ENCODE peak calls at places on chromosomes 4 and X, in ten cellular contexts. One of them, this sample, is unnamed.

GRCh38 chrX:125681058-125681457 is 361.4 kb downstream of the TEX13C start:
- DNase-seq in type B pancreatic cell: no peak
- DNase-seq in right lobe of liver: no peak
- DNase-seq in A549: no peak
- DNase-seq in PC-9: no peak
- DNase-seq in psoas muscle: no peak
- DNase-seq in breast epithelium: no peak
- DNase-seq in fibroblast of pulmonary artery: no peak
- DNase-seq in cardiac fibroblast: no peak
- DNase-seq in heart right ventricle: no peak
- DNase-seq in this sample: no peak

GRCh38 chr4:78553526-78554060 is 2.0 kb downstream of the ANXA3 start:
- DNase-seq in A549: no peak
- DNase-seq in fibroblast of pulmonary artery: peak
- DNase-seq in type B pancreatic cell: no peak
- DNase-seq in cardiac fibroblast: peak
- DNase-seq in psoas muscle: no peak
- DNase-seq in right lobe of liver: no peak
- DNase-seq in PC-9: no peak
- DNase-seq in breast epithelium: no peak
- DNase-seq in heart right ventricle: no peak
- DNase-seq in this sample: no peak

GRCh38 chr4:84917087-84917821 is 49.2 kb downstream of the WDFY3 start:
- DNase-seq in cardiac fibroblast: no peak
- DNase-seq in heart right ventricle: no peak
- DNase-seq in PC-9: no peak
- DNase-seq in breast epithelium: no peak
- DNase-seq in type B pancreatic cell: no peak
- DNase-seq in A549: no peak
- DNase-seq in fibroblast of pulmonary artery: no peak
- DNase-seq in right lobe of liver: no peak
- DNase-seq in psoas muscle: no peak
- DNase-seq in this sample: no peak

GRCh38 chrX:118548831-118549230 is 53.2 kb downstream of the DOCK11 start:
- DNase-seq in PC-9: no peak
- DNase-seq in right lobe of liver: no peak
- DNase-seq in heart right ventricle: no peak
- DNase-seq in psoas muscle: no peak
- DNase-seq in type B pancreatic cell: no peak
- DNase-seq in A549: no peak
- DNase-seq in fibroblast of pulmonary artery: no peak
- DNase-seq in breast epithelium: no peak
- DNase-seq in cardiac fibroblast: no peak
- DNase-seq in this sample: no peak

GRCh38 chr4:84503495-84504437 is 4.7 kb upstream of the NKX6-1 start:
- DNase-seq in type B pancreatic cell: no peak
- DNase-seq in breast epithelium: no peak
- DNase-seq in A549: peak
- DNase-seq in heart right ventricle: no peak
- DNase-seq in cardiac fibroblast: peak
- DNase-seq in fibroblast of pulmonary artery: peak
- DNase-seq in psoas muscle: no peak
- DNase-seq in right lobe of liver: no peak
- DNase-seq in PC-9: peak
- DNase-seq in this sample: no peak

GRCh38 chrX:23311731-23312130 is 22.9 kb upstream of the PTCHD1 start:
- DNase-seq in type B pancreatic cell: no peak
- DNase-seq in fibroblast of pulmonary artery: no peak
- DNase-seq in A549: no peak
- DNase-seq in breast epithelium: no peak
- DNase-seq in psoas muscle: no peak
- DNase-seq in PC-9: no peak
- DNase-seq in right lobe of liver: no peak
- DNase-seq in heart right ventricle: no peak
- DNase-seq in cardiac fibroblast: no peak
- DNase-seq in this sample: no peak

GRCh38 chr4:119151161-119151560 is 15.5 kb downstream of the MYOZ2 start:
- DNase-seq in right lobe of liver: no peak
- DNase-seq in cardiac fibroblast: peak
- DNase-seq in type B pancreatic cell: no peak
- DNase-seq in heart right ventricle: no peak
- DNase-seq in breast epithelium: no peak
- DNase-seq in psoas muscle: no peak
- DNase-seq in A549: no peak
- DNase-seq in PC-9: no peak
- DNase-seq in fibroblast of pulmonary artery: peak
- DNase-seq in this sample: no peak

GRCh38 chr4:75235359-75235951 is 278.7 kb downstream of the RCHY1 start:
- DNase-seq in psoas muscle: no peak
- DNase-seq in PC-9: no peak
- DNase-seq in type B pancreatic cell: no peak
- DNase-seq in right lobe of liver: no peak
- DNase-seq in A549: no peak
- DNase-seq in fibroblast of pulmonary artery: no peak
- DNase-seq in cardiac fibroblast: no peak
- DNase-seq in breast epithelium: no peak
- DNase-seq in heart right ventricle: no peak
- DNase-seq in this sample: no peak

GRCh38 chr4:14701896-14702295 is 300.4 kb upstream of the CPEB2 start:
- DNase-seq in heart right ventricle: no peak
- DNase-seq in PC-9: no peak
- DNase-seq in psoas muscle: no peak
- DNase-seq in cardiac fibroblast: peak
- DNase-seq in fibroblast of pulmonary artery: no peak
- DNase-seq in A549: no peak
- DNase-seq in type B pancreatic cell: no peak
- DNase-seq in breast epithelium: no peak
- DNase-seq in right lobe of liver: no peak
- DNase-seq in this sample: no peak

GRCh38 chr4:152678841-152679240 is 956 bp downstream of the TMEM154 start:
- DNase-seq in cardiac fibroblast: no peak
- DNase-seq in heart right ventricle: no peak
- DNase-seq in right lobe of liver: no peak
- DNase-seq in PC-9: no peak
- DNase-seq in fibroblast of pulmonary artery: no peak
- DNase-seq in breast epithelium: no peak
- DNase-seq in type B pancreatic cell: no peak
- DNase-seq in psoas muscle: no peak
- DNase-seq in A549: no peak
- DNase-seq in this sample: no peak

GRCh38 chr4:52028970-52029369 is 8.8 kb upstream of the LRRC66 start:
- DNase-seq in A549: no peak
- DNase-seq in PC-9: no peak
- DNase-seq in psoas muscle: no peak
- DNase-seq in fibroblast of pulmonary artery: peak
- DNase-seq in breast epithelium: no peak
- DNase-seq in cardiac fibroblast: peak
- DNase-seq in type B pancreatic cell: no peak
- DNase-seq in heart right ventricle: no peak
- DNase-seq in right lobe of liver: no peak
- DNase-seq in this sample: no peak

GRCh38 chrX:821311-822178 is 191.0 kb downstream of the SHOX start:
- DNase-seq in PC-9: no peak
- DNase-seq in type B pancreatic cell: peak
- DNase-seq in A549: no peak
- DNase-seq in right lobe of liver: no peak
- DNase-seq in cardiac fibroblast: no peak
- DNase-seq in psoas muscle: no peak
- DNase-seq in fibroblast of pulmonary artery: peak
- DNase-seq in breast epithelium: no peak
- DNase-seq in heart right ventricle: no peak
- DNase-seq in this sample: no peak

GRCh38 chrX:129634541-129634940 is 20.2 kb downstream of the APLN start:
- DNase-seq in A549: no peak
- DNase-seq in PC-9: no peak
- DNase-seq in breast epithelium: no peak
- DNase-seq in psoas muscle: no peak
- DNase-seq in heart right ventricle: no peak
- DNase-seq in cardiac fibroblast: peak
- DNase-seq in type B pancreatic cell: no peak
- DNase-seq in right lobe of liver: no peak
- DNase-seq in fibroblast of pulmonary artery: no peak
- DNase-seq in this sample: no peak

GRCh38 chr4:158410272-158410671 is 111.4 kb upstream of the RXFP1 start:
- DNase-seq in right lobe of liver: no peak
- DNase-seq in PC-9: no peak
- DNase-seq in A549: no peak
- DNase-seq in heart right ventricle: no peak
- DNase-seq in fibroblast of pulmonary artery: peak
- DNase-seq in breast epithelium: no peak
- DNase-seq in type B pancreatic cell: no peak
- DNase-seq in cardiac fibroblast: peak
- DNase-seq in psoas muscle: no peak
- DNase-seq in this sample: no peak

GRCh38 chr4:1408418-1408817 is 2.2 kb upstream of the NKX1-1 start:
- DNase-seq in A549: no peak
- DNase-seq in breast epithelium: peak
- DNase-seq in cardiac fibroblast: no peak
- DNase-seq in PC-9: no peak
- DNase-seq in type B pancreatic cell: no peak
- DNase-seq in psoas muscle: peak
- DNase-seq in heart right ventricle: no peak
- DNase-seq in fibroblast of pulmonary artery: no peak
- DNase-seq in right lobe of liver: peak
- DNase-seq in this sample: no peak

DNA sequence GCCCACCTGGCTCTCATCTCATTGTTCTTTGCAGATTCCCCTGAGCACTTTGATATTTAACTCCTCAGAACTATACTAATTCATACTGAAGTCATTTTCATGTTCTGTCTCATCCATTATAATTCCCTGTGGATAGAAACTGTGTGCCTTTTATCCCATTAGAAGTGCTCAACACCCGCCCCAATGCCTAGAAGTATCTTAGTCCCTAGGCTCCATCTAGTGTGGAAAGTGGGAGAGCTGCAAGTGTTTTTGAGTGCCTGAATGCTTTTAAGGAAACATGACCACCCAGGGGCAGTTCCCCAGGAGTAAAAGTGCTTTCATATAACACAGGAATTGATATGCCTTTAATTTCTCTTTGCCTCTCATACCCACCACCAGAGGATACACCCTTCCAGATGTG is 117.0 kb downstream of the CHRDL1 start:
- DNase-seq in psoas muscle: no peak
- DNase-seq in breast epithelium: no peak
- DNase-seq in type B pancreatic cell: no peak
- DNase-seq in cardiac fibroblast: no peak
- DNase-seq in PC-9: no peak
- DNase-seq in heart right ventricle: no peak
- DNase-seq in right lobe of liver: no peak
- DNase-seq in A549: no peak
- DNase-seq in fibroblast of pulmonary artery: no peak
- DNase-seq in this sample: no peak
- TF ChIP-seq CTCF in psoas muscle: no peak
- TF ChIP-seq CTCF in breast epithelium: no peak
- TF ChIP-seq CTCF in type B pancreatic cell: peak
- TF ChIP-seq CTCF in cardiac fibroblast: no peak
- TF ChIP-seq CTCF in PC-9: no peak
- TF ChIP-seq CTCF in heart right ventricle: no peak
- TF ChIP-seq CTCF in right lobe of liver: no peak
- TF ChIP-seq CTCF in A549: no peak
- TF ChIP-seq CTCF in fibroblast of pulmonary artery: no peak
- TF ChIP-seq CTCF in this sample: no peak

DNA sequence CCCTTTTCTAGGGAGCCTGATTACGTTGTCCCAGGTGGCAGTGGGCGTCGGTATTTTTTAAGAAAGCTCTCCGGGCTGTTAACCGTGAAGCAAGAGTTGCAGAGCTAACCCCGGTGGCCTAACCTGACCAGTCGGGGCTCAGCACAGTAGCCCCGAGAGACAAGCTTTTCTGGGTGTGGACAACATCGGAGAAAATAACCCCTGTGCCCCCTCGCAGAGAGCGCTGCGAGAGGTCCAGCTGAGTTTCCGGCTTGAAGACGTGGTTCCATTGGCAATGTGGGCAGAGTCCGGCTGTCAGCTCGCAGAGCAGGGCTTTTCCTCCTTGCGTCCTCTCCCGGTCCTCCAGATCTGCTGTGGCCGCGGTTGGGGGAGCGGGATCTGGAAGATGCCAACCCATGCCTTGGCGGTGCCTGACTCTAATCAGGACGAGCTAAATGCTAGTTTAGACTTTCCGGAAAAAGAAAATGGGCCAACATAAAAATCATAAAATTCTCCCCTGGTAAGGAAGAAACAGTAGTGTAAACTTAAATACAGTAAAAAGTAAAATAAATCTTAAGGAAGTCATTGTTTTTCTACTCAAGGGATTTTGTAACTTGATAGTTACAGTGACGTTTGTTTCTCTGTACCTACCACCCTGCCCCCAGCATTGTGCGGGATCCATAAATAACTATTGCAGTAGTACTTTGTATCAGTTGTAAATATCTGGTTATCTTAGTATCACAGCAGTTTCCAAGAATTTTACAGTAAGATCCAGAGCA is 603 bp upstream of the PLA2G12A start:
- DNase-seq in PC-9: peak
- DNase-seq in psoas muscle: peak
- DNase-seq in fibroblast of pulmonary artery: peak
- DNase-seq in heart right ventricle: peak
- DNase-seq in A549: peak
- DNase-seq in breast epithelium: peak
- DNase-seq in type B pancreatic cell: peak
- DNase-seq in right lobe of liver: peak
- DNase-seq in cardiac fibroblast: peak
- DNase-seq in this sample: no peak
- TF ChIP-seq CTCF in PC-9: no peak
- TF ChIP-seq CTCF in psoas muscle: no peak
- TF ChIP-seq CTCF in fibroblast of pulmonary artery: no peak
- TF ChIP-seq CTCF in heart right ventricle: no peak
- TF ChIP-seq CTCF in A549: no peak
- TF ChIP-seq CTCF in breast epithelium: no peak
- TF ChIP-seq CTCF in type B pancreatic cell: no peak
- TF ChIP-seq CTCF in right lobe of liver: no peak
- TF ChIP-seq CTCF in cardiac fibroblast: no peak
- TF ChIP-seq CTCF in this sample: no peak

GRCh38 chr4:60656171-60656570 is 544.0 kb upstream of the ADGRL3 start:
- DNase-seq in cardiac fibroblast: peak
- DNase-seq in psoas muscle: no peak
- DNase-seq in heart right ventricle: no peak
- DNase-seq in type B pancreatic cell: no peak
- DNase-seq in A549: no peak
- DNase-seq in breast epithelium: no peak
- DNase-seq in right lobe of liver: no peak
- DNase-seq in fibroblast of pulmonary artery: no peak
- DNase-seq in PC-9: no peak
- DNase-seq in this sample: no peak
- TF ChIP-seq CTCF in cardiac fibroblast: no peak
- TF ChIP-seq CTCF in psoas muscle: no peak
- TF ChIP-seq CTCF in heart right ventricle: no peak
- TF ChIP-seq CTCF in type B pancreatic cell: peak
- TF ChIP-seq CTCF in A549: no peak
- TF ChIP-seq CTCF in breast epithelium: no peak
- TF ChIP-seq CTCF in right lobe of liver: no peak
- TF ChIP-seq CTCF in fibroblast of pulmonary artery: no peak
- TF ChIP-seq CTCF in PC-9: no peak
- TF ChIP-seq CTCF in this sample: no peak

DNA sequence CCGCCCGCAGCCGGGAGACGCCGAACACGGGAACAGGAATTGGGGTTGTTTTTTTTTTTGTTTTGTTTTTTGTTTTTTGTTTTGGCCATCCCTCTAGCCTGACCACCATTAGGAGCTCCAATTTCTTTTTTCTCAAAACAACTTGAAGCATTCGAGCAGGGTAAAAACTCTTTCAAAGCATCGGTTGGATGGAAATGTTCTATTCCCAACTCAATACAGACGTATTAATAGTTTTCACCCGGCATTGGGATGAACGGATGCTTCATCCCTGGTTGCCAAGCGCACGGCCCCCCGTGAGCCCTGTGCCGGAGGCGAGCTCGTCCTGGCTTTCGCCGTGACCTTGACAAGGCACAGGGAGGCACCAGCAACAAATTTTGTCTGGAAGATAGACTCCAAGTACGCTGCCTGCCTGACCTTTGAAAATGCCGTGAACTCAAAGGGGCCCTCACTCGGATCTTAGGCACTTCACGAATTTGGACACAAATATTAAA is 352 bp upstream of the MAP3K15 start:
- DNase-seq in right lobe of liver: no peak
- DNase-seq in PC-9: no peak
- DNase-seq in psoas muscle: no peak
- DNase-seq in cardiac fibroblast: no peak
- DNase-seq in fibroblast of pulmonary artery: no peak
- DNase-seq in heart right ventricle: no peak
- DNase-seq in A549: peak
- DNase-seq in type B pancreatic cell: no peak
- DNase-seq in breast epithelium: no peak
- DNase-seq in this sample: no peak
- TF ChIP-seq CTCF in right lobe of liver: peak
- TF ChIP-seq CTCF in PC-9: no peak
- TF ChIP-seq CTCF in psoas muscle: peak
- TF ChIP-seq CTCF in cardiac fibroblast: no peak
- TF ChIP-seq CTCF in fibroblast of pulmonary artery: no peak
- TF ChIP-seq CTCF in heart right ventricle: no peak
- TF ChIP-seq CTCF in A549: no peak
- TF ChIP-seq CTCF in type B pancreatic cell: peak
- TF ChIP-seq CTCF in breast epithelium: no peak
- TF ChIP-seq CTCF in this sample: no peak

This sample was measured in D721Med.